ENCODE peak calls at places on chromosomes 6 and 20, in eight cellular contexts. G, F, Y, S, H, B, E and V are unnamed samples.

GRCh38 chr20:3744806-3745685 is 12.6 kb downstream of the HSPA12B start:
- DNase-seq in Y (peak), G (no peak), F (no peak), B (peak), S (peak), H (no peak), E (peak), V (peak)

GRCh38 chr6:158042245-158042798 is 60.7 kb downstream of the SYNJ2 start:
- DNase-seq in G (peak), E (peak), H (no peak), F (no peak), Y (no peak), B (no peak), S (no peak), V (no peak)

GRCh38 chr20:9392892-9393857 is 121.2 kb upstream of the LAMP5 start:
- DNase-seq in S (peak), H (no peak), E (peak), Y (no peak), B (peak), F (no peak), G (peak), V (peak)

GRCh38 chr6:90175627-90176538 is 120.8 kb downstream of the BACH2 start:
- DNase-seq in B (no peak), Y (no peak), E (no peak), S (no peak), F (no peak), G (no peak), H (peak), V (no peak)

GRCh38 chr6:44040786-44041185 is 86.5 kb downstream of the MRPL14 start:
- DNase-seq in E (peak), B (no peak), H (no peak), G (no peak), Y (no peak), S (no peak), F (no peak), V (no peak)

GRCh38 chr6:28802417-28803336 is 121.1 kb downstream of the TRIM27 start:
- DNase-seq in F (no peak), S (no peak), E (no peak), Y (peak), B (peak), G (no peak), H (no peak), V (no peak)

GRCh38 chr6:101770116-101770515 is 376.6 kb downstream of the GRIK2 start:
- DNase-seq in G (no peak), F (no peak), H (no peak), E (no peak), S (no peak), Y (no peak), B (no peak), V (no peak)

GRCh38 chr6:127592964-127593363 is 16.0 kb downstream of the C6orf58 start:
- DNase-seq in Y (no peak), H (no peak), G (no peak), E (no peak), F (no peak), S (no peak), B (no peak), V (no peak)

GRCh38 chr6:113169484-113169883 is 687.7 kb upstream of the MARCKS start:
- DNase-seq in E (no peak), F (no peak), S (no peak), Y (no peak), H (no peak), B (no peak), G (no peak), V (no peak)

GRCh38 chr6:136840612-136841011 is 18.2 kb downstream of the PEX7 start:
- DNase-seq in S (no peak), Y (no peak), G (no peak), H (no peak), B (no peak), E (no peak), F (no peak), V (no peak)

GRCh38 chr6:136843210-136843609 is 20.8 kb downstream of the PEX7 start:
- DNase-seq in H (no peak), F (no peak), Y (no peak), E (no peak), S (no peak), B (no peak), G (no peak), V (no peak)

DNA sequence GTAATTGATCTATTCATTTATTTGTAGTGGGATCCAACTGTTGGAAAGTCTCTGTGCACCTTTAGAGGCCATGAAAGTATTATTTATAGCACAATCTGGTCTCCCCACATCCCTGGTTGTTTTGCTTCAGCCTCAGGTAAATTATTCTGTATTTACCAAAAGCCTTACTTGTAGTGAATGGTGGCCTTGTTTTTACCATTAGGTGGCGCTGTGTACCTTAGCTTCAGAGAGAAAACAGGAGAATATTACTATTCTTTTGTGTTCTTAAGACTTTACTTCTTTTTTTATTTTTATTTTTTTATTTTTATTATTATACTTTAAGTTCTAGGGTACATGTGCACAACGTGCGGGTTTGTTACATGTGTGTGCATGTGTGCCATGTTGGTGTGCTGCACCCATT is 23.7 kb downstream of the PEX7 start:
- DNase-seq in E (no peak), B (peak), Y (no peak), S (peak), G (peak), F (no peak), H (no peak), V (peak)
- TF ChIP-seq CTCF in E (peak), B (peak), Y (peak), S (peak), G (peak), F (peak), H (peak), V (peak)

DNA sequence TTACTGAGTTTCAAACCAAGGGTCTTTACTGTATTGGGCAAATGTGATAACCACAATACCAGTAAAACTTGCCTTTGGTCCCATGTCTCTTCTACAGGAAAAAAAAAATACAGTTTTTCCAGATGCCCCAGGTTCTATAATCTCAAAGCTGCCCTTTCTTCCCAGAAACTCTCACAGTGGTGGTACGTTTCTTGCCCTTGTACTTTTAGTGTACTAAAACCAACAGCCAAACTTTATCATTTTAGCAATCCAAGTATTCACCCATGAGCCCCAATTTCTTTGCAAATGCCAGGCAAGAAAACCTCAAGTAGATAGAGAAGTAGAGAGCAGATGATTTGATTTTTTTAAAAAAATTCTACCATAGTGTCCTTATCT is 157.8 kb downstream of the OR2B2 start:
- DNase-seq in G (no peak), S (no peak), E (no peak), H (no peak), F (no peak), B (no peak), Y (no peak), V (no peak)
- TF ChIP-seq CTCF in G (no peak), S (no peak), E (no peak), H (no peak), F (no peak), B (no peak), Y (no peak), V (no peak)

GRCh38 chr6:165782812-165783211 is 119.8 kb upstream of the PDE10A start:
- DNase-seq in S (no peak), E (no peak), G (no peak), H (no peak), F (no peak), Y (no peak), B (no peak), V (no peak)

GRCh38 chr6:165774903-165775608 is 112.0 kb upstream of the PDE10A start:
- DNase-seq in G (no peak), E (no peak), H (no peak), Y (no peak), B (no peak), S (no peak), F (no peak), V (peak)

GRCh38 chr6:165782124-165782523 is 119.1 kb upstream of the PDE10A start:
- DNase-seq in F (no peak), E (no peak), H (no peak), S (no peak), G (no peak), B (no peak), Y (no peak), V (peak)

GRCh38 chr6:165776699-165777098 is 113.7 kb upstream of the PDE10A start:
- DNase-seq in E (no peak), H (no peak), B (no peak), Y (no peak), F (no peak), S (no peak), G (no peak), V (no peak)

DNA sequence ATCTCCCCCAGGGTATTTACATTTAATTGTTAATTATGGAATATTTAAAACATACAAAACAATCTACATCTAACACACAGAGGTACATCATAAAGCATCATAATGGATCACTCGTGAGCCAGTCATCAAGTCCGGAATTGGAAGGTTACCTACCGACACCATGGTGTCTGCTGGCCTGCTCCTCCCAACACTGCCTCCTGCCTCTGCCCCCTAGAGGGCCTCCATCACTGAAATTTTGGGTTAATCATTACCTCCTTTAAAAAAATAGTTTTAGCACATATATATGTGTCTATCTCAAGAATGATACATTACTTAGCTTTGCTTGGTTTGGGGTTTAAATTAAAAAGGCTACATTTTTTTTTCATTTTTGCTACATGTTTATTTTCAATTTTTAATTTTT is 114.6 kb upstream of the PDE10A start:
- DNase-seq in G (no peak), B (no peak), Y (no peak), S (no peak), H (no peak), F (no peak), E (no peak), V (no peak)
- TF ChIP-seq CTCF in G (no peak), B (no peak), Y (peak), S (no peak), H (no peak), F (no peak), E (no peak), V (no peak)

GRCh38 chr6:3921663-3922062 is 72.5 kb downstream of the FAM50B start:
- DNase-seq in S (no peak), Y (no peak), H (no peak), E (no peak), F (no peak), G (no peak), B (no peak), V (no peak)

GRCh38 chr6:3918474-3918873 is 69.3 kb downstream of the FAM50B start:
- DNase-seq in Y (no peak), B (no peak), H (no peak), G (no peak), E (no peak), S (no peak), F (no peak), V (no peak)

GRCh38 chr6:3920321-3920720 is 71.1 kb downstream of the FAM50B start:
- DNase-seq in E (no peak), S (no peak), Y (no peak), B (no peak), F (no peak), H (no peak), G (no peak), V (no peak)

GRCh38 chr6:3919130-3919628 is 70.0 kb downstream of the FAM50B start:
- DNase-seq in H (peak), S (no peak), F (peak), E (no peak), G (no peak), Y (no peak), B (no peak), V (no peak)

DNA sequence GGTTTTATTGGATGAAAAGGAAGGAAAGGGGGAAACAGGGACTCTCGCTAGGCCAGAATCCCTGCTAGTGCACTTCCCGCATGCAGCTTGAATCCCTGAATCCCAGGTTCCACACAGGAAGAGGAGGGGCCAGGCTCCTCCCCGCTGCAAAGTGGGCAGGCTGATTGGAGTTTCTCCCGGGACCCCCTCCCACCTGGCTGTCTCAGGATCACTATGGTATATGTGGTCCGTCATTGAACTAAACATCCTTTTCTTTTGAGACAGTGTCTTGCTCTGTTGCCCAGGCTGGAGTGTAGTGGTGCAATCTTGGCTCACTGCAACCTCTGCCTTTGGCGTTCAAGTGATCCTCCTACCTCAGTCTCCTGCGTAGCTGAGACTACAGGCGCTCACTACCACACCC is 70.7 kb downstream of the FAM50B start:
- DNase-seq in B (no peak), G (no peak), H (no peak), S (no peak), F (no peak), Y (no peak), E (no peak), V (no peak)
- TF ChIP-seq CTCF in B (no peak), G (no peak), H (no peak), S (no peak), F (no peak), Y (no peak), E (no peak), V (no peak)

GRCh38 chr6:41021832-41022231 is 17.2 kb downstream of the UNC5CL start:
- DNase-seq in F (peak), E (no peak), G (peak), Y (no peak), B (peak), S (peak), H (peak), V (no peak)
- TF ChIP-seq CTCF in F (peak), E (no peak), G (peak), Y (no peak), B (no peak), S (peak), H (no peak), V (no peak)

GRCh38 chr6:161796726-161797125 is 522.9 kb upstream of the AGPAT4 start:
- DNase-seq in B (no peak), E (no peak), H (no peak), S (no peak), G (no peak), Y (no peak), F (no peak), V (no peak)

GRCh38 chr6:161788531-161788930 is 514.7 kb upstream of the AGPAT4 start:
- DNase-seq in G (no peak), Y (no peak), F (no peak), S (no peak), B (no peak), E (no peak), H (no peak), V (no peak)

GRCh38 chr6:161792887-161793286 is 519.0 kb upstream of the AGPAT4 start:
- DNase-seq in H (no peak), B (no peak), S (no peak), Y (no peak), G (no peak), F (no peak), E (no peak), V (no peak)
- TF ChIP-seq CTCF in H (no peak), B (no peak), S (no peak), Y (no peak), G (no peak), F (no peak), E (no peak), V (no peak)